ENCODE peak calls at places on chromosome 12, in nine cellular contexts. W, S, F, K, R, O, Z, L and X are unnamed samples. For H3K9me3, the result is how much of the 10 kb centered on the place peaks cover.

GRCh38 chr12:1279050-1279449 is 288.0 kb downstream of the ERC1 start:
- DNase-seq in S (no peak), F (no peak), O (no peak), Z (no peak), W (no peak), L (no peak), R (no peak), K (no peak), X (no peak)

GRCh38 chr12:38175538-38175937 is 141.0 kb upstream of the ALG10B start:
- DNase-seq in O (no peak), F (no peak), R (no peak), L (no peak), W (no peak), S (no peak), K (no peak), Z (no peak), X (no peak)

GRCh38 chr12:90978117-90978770 is 23.3 kb upstream of the CCER1 start:
- DNase-seq in O (peak), S (no peak), W (no peak), Z (no peak), R (no peak), L (peak), K (peak), F (peak), X (no peak)

GRCh38 chr12:121828306-121828705 is 24.5 kb downstream of the SETD1B start:
- DNase-seq in F (no peak), L (no peak), R (no peak), K (no peak), W (no peak), O (no peak), Z (no peak), S (no peak), X (no peak)

GRCh38 chr12:51760231-51760630 is 88.3 kb downstream of the FIGNL2 start:
- DNase-seq in F (no peak), R (no peak), Z (no peak), L (no peak), K (no peak), S (no peak), W (no peak), O (no peak), X (no peak)

GRCh38 chr12:111405856-111406473 is at the start of gene SH2B3:
- DNase-seq in Z (no peak), S (no peak), L (no peak), W (no peak), K (no peak), R (peak), O (no peak), F (no peak), X (no peak)

GRCh38 chr12:115232455-115233156 is 548.6 kb upstream of the TBX3 start:
- DNase-seq in L (no peak), W (no peak), S (no peak), O (peak), K (no peak), R (no peak), F (no peak), Z (no peak), X (no peak)

GRCh38 chr12:53733051-53733812 is 6.0 kb upstream of the CALCOCO1 start:
- DNase-seq in S (no peak), O (peak), F (no peak), K (no peak), R (no peak), L (no peak), W (no peak), Z (no peak), X (no peak)

GRCh38 chr12:13116971-13117370 is 13.5 kb upstream of the GSG1 start:
- DNase-seq in R (no peak), L (no peak), F (no peak), S (no peak), K (no peak), W (no peak), O (no peak), Z (no peak), X (no peak)

GRCh38 chr12:75750950-75751349 is 239.5 kb upstream of the KRR1 start:
- DNase-seq in S (no peak), F (no peak), Z (no peak), R (no peak), L (peak), K (no peak), W (no peak), O (peak), X (no peak)

GRCh38 chr12:40898505-40898904 is 206.3 kb downstream of the CNTN1 start:
- DNase-seq in W (no peak), R (no peak), Z (no peak), K (no peak), O (no peak), S (no peak), L (no peak), F (no peak), X (no peak)

GRCh38 chr12:112850343-112850742 is 56.4 kb upstream of the OAS1 start:
- DNase-seq in R (no peak), L (no peak), O (no peak), K (no peak), W (no peak), S (no peak), F (no peak), Z (no peak), X (no peak)

GRCh38 chr12:16586350-16587109 is 19.4 kb downstream of the LMO3 start:
- DNase-seq in R (no peak), S (no peak), W (no peak), K (no peak), Z (no peak), L (no peak), F (no peak), O (peak), X (no peak)

GRCh38 chr12:39314547-39314946 is 128.4 kb downstream of the KIF21A start:
- DNase-seq in Z (no peak), R (no peak), O (no peak), W (no peak), S (no peak), F (no peak), L (no peak), K (no peak), X (no peak)

GRCh38 chr12:29164477-29165163 is 15.5 kb downstream of the FAR2 start:
- DNase-seq in K (peak), L (no peak), S (no peak), Z (no peak), O (peak), W (no peak), F (peak), R (no peak), X (no peak)

GRCh38 chr12:125606312-125606711 is 541.1 kb downstream of the AACS start:
- DNase-seq in Z (no peak), F (no peak), W (no peak), L (no peak), K (no peak), R (no peak), O (no peak), S (no peak), X (no peak)
- H3K9me3 ChIP-seq in Z (under half), F (under half), W (under half), L (under half), K (under half), R (under half), O (under half), S (under half), X (under half)

DNA sequence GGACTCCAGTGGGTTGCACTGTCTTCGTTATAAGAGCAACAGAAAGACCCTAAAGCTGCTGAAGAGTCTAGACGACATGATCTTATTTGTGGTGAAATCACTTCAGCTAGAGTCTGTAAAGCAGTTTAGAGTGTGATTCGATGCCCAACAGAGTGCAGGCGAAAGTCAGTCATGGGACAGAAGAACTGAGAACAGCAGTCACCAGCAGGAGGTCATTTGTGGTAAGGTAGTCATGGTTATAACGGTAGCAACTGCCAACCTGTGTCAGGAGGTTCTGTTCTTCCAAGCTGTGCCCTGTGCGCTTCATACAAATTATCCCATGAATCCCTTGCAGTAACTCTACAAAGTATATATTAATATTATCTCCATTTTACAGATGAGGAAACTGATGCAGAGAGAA is 954.1 kb downstream of the AACS start:
- DNase-seq in Z (no peak), S (no peak), W (no peak), L (no peak), K (no peak), R (no peak), F (no peak), O (no peak), X (no peak)
- H3K9me3 ChIP-seq in Z (under half), S (under half), W (under half), L (under half), K (under half), R (under half), F (under half), O (under half), X (under half)

GRCh38 chr12:65504417-65504816 is 225.9 kb downstream of the MSRB3 start:
- DNase-seq in L (no peak), W (no peak), O (no peak), S (no peak), F (no peak), R (no peak), Z (no peak), K (no peak), X (no peak)
- H3K9me3 ChIP-seq in L (under half), W (under half), O (under half), S (under half), F (under half), R (under half), Z (under half), K (under half), X (under half)

GRCh38 chr12:34304001-34304400 is 281.7 kb downstream of the ALG10 start:
- DNase-seq in R (no peak), K (no peak), O (no peak), W (peak), Z (no peak), L (no peak), S (no peak), F (no peak), X (no peak)

GRCh38 chr12:34306133-34306830 is 284.0 kb downstream of the ALG10 start:
- DNase-seq in R (no peak), O (no peak), K (no peak), W (peak), L (no peak), F (no peak), S (no peak), Z (no peak), X (no peak)

GRCh38 chr12:34304546-34304945 is 282.2 kb downstream of the ALG10 start:
- DNase-seq in L (no peak), O (no peak), W (peak), R (no peak), F (no peak), S (no peak), Z (no peak), K (no peak), X (no peak)

GRCh38 chr12:34303091-34303870 is 281.0 kb downstream of the ALG10 start:
- DNase-seq in R (no peak), L (no peak), F (no peak), S (no peak), O (no peak), Z (no peak), W (peak), K (no peak), X (no peak)

GRCh38 chr12:34305176-34305575 is 282.9 kb downstream of the ALG10 start:
- DNase-seq in F (no peak), O (no peak), S (no peak), W (peak), Z (no peak), R (no peak), L (no peak), K (no peak), X (no peak)
- H3K9me3 ChIP-seq in F (under half), O (under half), S (half or more), W (under half), Z (under half), R (under half), L (under half), K (under half), X (under half)